ENCODE peak calls at places on chromosomes 7 and 10, in four cellular contexts. T, B, Q and V are unnamed samples.

GRCh38 chr7:86833360-86833759 is 189.7 kb downstream of the GRM3 start:
- DNase-seq in B (no peak), T (no peak), Q (no peak), V (no peak)

GRCh38 chr7:97639036-97639435 is 92.8 kb upstream of the TAC1 start:
- DNase-seq in T (no peak), B (no peak), Q (no peak), V (no peak)

GRCh38 chr7:20320786-20321185 is 9.9 kb upstream of the ITGB8 start:
- DNase-seq in T (no peak), B (no peak), Q (no peak), V (no peak)

GRCh38 chr10:58637372-58637771 is 124.7 kb downstream of the BICC1 start:
- DNase-seq in Q (no peak), T (no peak), B (no peak), V (no peak)

GRCh38 chr10:124155781-124156401 is 62.5 kb upstream of the CHST15 start:
- DNase-seq in T (no peak), Q (no peak), B (peak; percentile 35), V (no peak)

GRCh38 chr10:71582019-71582418 is 137.6 kb downstream of the C10orf105 start:
- DNase-seq in B (peak; percentile 35), T (no peak), Q (no peak), V (no peak)

GRCh38 chr7:100612730-100613446 is 548 bp downstream of the MOSPD3 start:
- DNase-seq in T (no peak), B (no peak), Q (no peak), V (no peak)

GRCh38 chr10:2744547-2745212 is 322.7 kb upstream of the PFKP start:
- DNase-seq in Q (no peak), T (no peak), B (no peak), V (no peak)

GRCh38 chr7:48441848-48442492 is 270.7 kb downstream of the ABCA13 start:
- DNase-seq in T (no peak), B (no peak), Q (no peak), V (no peak)

GRCh38 chr7:3309140-3309539 is 8.1 kb downstream of the SDK1 start:
- DNase-seq in Q (no peak), B (no peak), T (no peak), V (no peak)

GRCh38 chr10:21969326-21970287 is 33.9 kb downstream of the DNAJC1 start:
- DNase-seq in Q (no peak), T (no peak), B (peak; percentile 6), V (no peak)

GRCh38 chr7:151057038-151057736 is 510 bp downstream of the CDK5 start:
- DNase-seq in Q (no peak), T (no peak), B (peak; percentile 74), V (no peak)

GRCh38 chr7:47677664-47678063 is 95.8 kb upstream of the TNS3 start:
- DNase-seq in T (no peak), Q (no peak), B (no peak), V (no peak)

GRCh38 chr10:120651000-120651399 is 194.0 kb downstream of the PLPP4 start:
- DNase-seq in T (no peak), B (no peak), Q (no peak), V (no peak)

GRCh38 chr10:13528875-13529713 is at the start of gene BEND7:
- DNase-seq in B (peak; percentile 53), Q (peak; percentile 71), T (peak; percentile 6), V (no peak)

GRCh38 chr7:150986099-150986512 is 4.7 kb upstream of the NOS3 start:
- DNase-seq in T (peak; percentile 62), B (no peak), Q (peak; percentile 80), V (no peak)

GRCh38 chr10:44804661-44805060 is 106.5 kb upstream of the TMEM72 start:
- DNase-seq in B (no peak), T (no peak), Q (no peak), V (no peak)

GRCh38 chr7:28939367-28939766 is 18.8 kb downstream of the TRIL start:
- DNase-seq in B (no peak), T (no peak), Q (no peak), V (no peak)

GRCh38 chr7:108093903-108094302 is 36.3 kb downstream of the LAMB4 start:
- DNase-seq in T (no peak), Q (no peak), B (no peak), V (no peak)

GRCh38 chr7:23332193-23332592 is 33.1 kb downstream of the MALSU1 start:
- DNase-seq in B (no peak), Q (no peak), T (no peak), V (no peak)

GRCh38 chr10:99875473-99875872 is 93.0 kb downstream of the ABCC2 start:
- DNase-seq in T (no peak), B (no peak), Q (no peak), V (no peak)

GRCh38 chr7:102431617-102432298 is 1.6 kb upstream of the ORAI2 start:
- DNase-seq in Q (no peak), B (no peak), T (peak; percentile 46), V (no peak)

GRCh38 chr10:75293456-75293840 is 57.7 kb upstream of the COMTD1 start:
- DNase-seq in B (no peak), Q (no peak), T (no peak), V (no peak)

GRCh38 chr7:362416-363096 is 72.6 kb downstream of the FOXL3 start:
- DNase-seq in T (peak; percentile 31), Q (peak; percentile 36), B (no peak), V (no peak)

GRCh38 chr10:51139176-51139575 is 64.9 kb downstream of the PRKG1 start:
- DNase-seq in B (no peak), T (no peak), Q (no peak), V (no peak)